ENCODE peak calls at places on chromosomes 7 and 10, in six cellular contexts. B is heart right ventricle, C is HCT116, W is RWPE2, X is upper lobe of right lung, A is pancreas. J is an unnamed sample.

GRCh38 chr7:132390705-132391104 is 185.6 kb downstream of the PLXNA4 start:
- ATAC-seq in B (no peak), C (no peak), W (peak; percentile 78), X (peak; percentile 31), A (no peak), J (peak; percentile 44)

GRCh38 chr10:132245056-132245455 is 58.3 kb downstream of the DPYSL4 start:
- ATAC-seq in B (no peak), C (no peak), W (no peak), X (no peak), A (no peak), J (no peak)

GRCh38 chr7:7231865-7232264 is 49.5 kb downstream of the C1GALT1 start:
- ATAC-seq in B (no peak), C (no peak), W (no peak), X (no peak), A (no peak), J (no peak)

GRCh38 chr10:74207681-74208080 is 56.7 kb downstream of the ADK start:
- ATAC-seq in B (no peak), C (peak; percentile 9), W (no peak), X (no peak), A (peak; percentile 7), J (no peak)

GRCh38 chr7:91285966-91286365 is 21.7 kb downstream of the FZD1 start:
- ATAC-seq in B (no peak), C (no peak), W (no peak), X (no peak), A (peak; percentile 39), J (no peak)

GRCh38 chr7:84247591-84247990 is 53.0 kb upstream of the SEMA3A start:
- ATAC-seq in B (no peak), C (no peak), W (peak; percentile 71), X (peak; percentile 56), A (no peak), J (no peak)

GRCh38 chr10:36559412-36559811 is 566.0 kb upstream of the ANKRD30A start:
- ATAC-seq in B (no peak), C (no peak), W (no peak), X (no peak), A (no peak), J (no peak)

GRCh38 chr7:111159426-111159825 is 68.5 kb downstream of the LRRN3 start:
- ATAC-seq in B (no peak), C (no peak), W (peak; percentile 72), X (no peak), A (no peak), J (no peak)

GRCh38 chr10:10256860-10257259 is 760.8 kb upstream of the CELF2 start:
- ATAC-seq in B (no peak), C (no peak), W (no peak), X (no peak), A (no peak), J (no peak)

GRCh38 chr10:79027147-79028055 is 41.4 kb upstream of the ZMIZ1 start:
- ATAC-seq in B (no peak), C (no peak), W (peak; percentile 33), X (peak; percentile 8), A (peak; percentile 56), J (no peak)

GRCh38 chr10:71357792-71358265 is 38.8 kb downstream of the SLC29A3 start:
- ATAC-seq in B (no peak), C (no peak), W (no peak), X (no peak), A (peak; percentile 45), J (peak; percentile 66)

GRCh38 chr7:142133740-142134148 is 22.2 kb downstream of the MGAM2 start:
- ATAC-seq in B (no peak), C (no peak), W (no peak), X (no peak), A (no peak), J (no peak)

GRCh38 chr7:2217716-2218443 is 14.9 kb downstream of the MAD1L1 start:
- ATAC-seq in B (no peak), C (no peak), W (no peak), X (no peak), A (no peak), J (no peak)
- H3K4me3 ChIP-seq in B (no peak overlapping the region), C (no peak overlapping the region), W (no peak overlapping the region), X (no peak overlapping the region), A (no peak overlapping the region), J (no peak overlapping the region)

DNA sequence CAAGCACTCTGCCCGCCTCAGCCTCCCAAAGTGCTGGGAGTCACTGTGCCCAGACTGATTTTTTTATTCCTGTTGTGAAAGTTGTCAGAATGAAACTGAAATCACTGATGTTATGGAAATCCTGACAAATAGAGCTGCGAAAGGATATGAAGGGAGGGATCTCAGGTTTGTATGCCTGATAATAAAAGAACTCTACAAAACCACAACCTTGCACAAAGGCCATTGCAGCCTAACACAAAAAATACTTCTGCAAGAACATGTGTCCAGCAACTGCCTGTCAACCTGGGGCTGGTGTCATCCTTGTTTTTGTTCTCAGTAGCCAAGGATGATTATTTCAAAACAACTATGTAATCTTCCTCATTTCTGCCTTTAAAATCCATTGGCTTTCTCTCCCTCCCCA is 126.1 kb downstream of the NEBL start:
- ATAC-seq in B (no peak), C (no peak), W (no peak), X (no peak), A (no peak), J (no peak)
- TF ChIP-seq CTCF in B (no peak), C (no peak), W (no peak), X (no peak), A (no peak), J (no peak)

DNA sequence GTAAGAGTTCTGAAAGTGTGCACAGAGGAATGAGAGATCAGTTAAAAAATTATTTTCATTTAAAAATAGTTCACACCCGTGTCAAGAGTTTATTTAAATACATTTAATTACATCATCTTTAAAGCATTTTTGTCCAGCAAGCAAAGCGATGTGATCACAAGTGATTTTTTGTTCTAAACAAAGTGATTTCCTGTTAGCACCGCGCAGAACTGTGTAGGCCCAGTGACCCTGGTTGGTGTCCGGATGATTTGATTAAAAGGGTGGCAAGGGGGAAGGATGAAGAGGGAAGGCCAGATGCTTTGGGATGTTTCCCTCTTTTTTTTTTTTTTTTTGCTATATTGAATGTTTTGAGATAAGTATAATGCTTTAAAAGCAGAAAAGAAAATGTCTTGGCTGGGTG is 227.8 kb upstream of the PITRM1 start:
- ATAC-seq in B (peak; percentile 52), C (no peak), W (no peak), X (no peak), A (peak; percentile 23), J (no peak)
- H3K27me3 ChIP-seq in B (no peaks in the 10 kb centered on the region), C (no peaks in the 10 kb centered on the region), W (no peaks in the 10 kb centered on the region), X (no peaks in the 10 kb centered on the region), A (no peaks in the 10 kb centered on the region), J (no peaks in the 10 kb centered on the region)

GRCh38 chr7:36191292-36191920 is 38.4 kb downstream of the EEPD1 start:
- ATAC-seq in B (peak; percentile 6), C (no peak), W (no peak), X (no peak), A (peak; percentile 6), J (no peak)
- H3K4me3 ChIP-seq in B (no peak overlapping the region), C (no peak overlapping the region), W (no peak overlapping the region), X (no peak overlapping the region), A (no peak overlapping the region), J (no peak overlapping the region)

GRCh38 chr7:158778476-158778875 is 50.8 kb downstream of the ESYT2 start:
- ATAC-seq in B (no peak), C (no peak), W (no peak), X (no peak), A (no peak), J (no peak)

GRCh38 chr7:158779061-158779992 is 50.0 kb downstream of the ESYT2 start:
- ATAC-seq in B (no peak), C (no peak), W (no peak), X (peak; percentile 57), A (peak; percentile 53), J (no peak)

GRCh38 chr7:158776474-158776873 is 52.8 kb downstream of the ESYT2 start:
- ATAC-seq in B (no peak), C (no peak), W (no peak), X (no peak), A (no peak), J (no peak)

GRCh38 chr7:158774916-158775315 is 54.4 kb downstream of the ESYT2 start:
- ATAC-seq in B (no peak), C (no peak), W (no peak), X (no peak), A (no peak), J (no peak)

GRCh38 chr7:158777793-158778192 is 51.5 kb downstream of the ESYT2 start:
- ATAC-seq in B (no peak), C (no peak), W (no peak), X (no peak), A (no peak), J (no peak)
- TF ChIP-seq CTCF in B (no peak), C (no peak), W (no peak), X (no peak), A (no peak), J (no peak)

GRCh38 chr7:45133877-45134276 is 22.4 kb upstream of the TBRG4 start:
- ATAC-seq in B (no peak), C (no peak), W (no peak), X (no peak), A (no peak), J (no peak)
- H3K27me3 ChIP-seq in B (no peaks in the 10 kb centered on the region), C (no peaks in the 10 kb centered on the region), W (no peaks in the 10 kb centered on the region), X (no peaks in the 10 kb centered on the region), A (no peaks in the 10 kb centered on the region), J (peaks cover 16% of the 10 kb centered on the region)

J was measured in gastroesophageal sphincter.